ENCODE peak calls at places on chromosomes 12 and 14, in five cellular contexts. Y is stimulated activated CD8-positive, alpha-beta memory T cell treated with anti-CD3 and anti-CD28 coated beads, Interleukin-15, amount 100 ng/mL, for 24 hours; D is cardiac fibroblast; W is endothelial cell; A is MM.1S. S is an unnamed sample.

GRCh38 chr14:105919458-105920150 is 393.2 kb downstream of the TMEM121 start:
- DNase-seq in Y (no peak), D (no peak), W (no peak), A (no peak), S (no peak)

GRCh38 chr14:51996148-51996746 is 6.9 kb downstream of the RTRAF start:
- DNase-seq in Y (no peak), D (peak), W (no peak), A (no peak), S (peak)

GRCh38 chr14:104436047-104436531 is 143.5 kb upstream of the C14orf180 start:
- DNase-seq in Y (no peak), D (peak), W (peak), A (no peak), S (peak)

GRCh38 chr12:49342914-49343731 is 3.6 kb upstream of the DNAJC22 start:
- DNase-seq in Y (no peak), D (no peak), W (no peak), A (no peak), S (no peak)

GRCh38 chr14:55954108-55954507 is 164.1 kb upstream of the PELI2 start:
- DNase-seq in Y (no peak), D (no peak), W (no peak), A (no peak), S (no peak)

GRCh38 chr12:30698346-30698745 is 2.7 kb upstream of the IPO8 start:
- DNase-seq in Y (no peak), D (no peak), W (no peak), A (no peak), S (no peak)

GRCh38 chr12:121794532-121795028 is 1.1 kb upstream of the RHOF start:
- DNase-seq in Y (no peak), D (no peak), W (no peak), A (no peak), S (no peak)

GRCh38 chr12:6038160-6038559 is 86.3 kb downstream of the VWF start:
- DNase-seq in Y (no peak), D (peak), W (peak), A (peak), S (peak)

GRCh38 chr12:96136720-96137378 is 57.3 kb upstream of the ELK3 start:
- DNase-seq in Y (no peak), D (peak), W (no peak), A (no peak), S (no peak)

GRCh38 chr14:33686218-33686617 is 264.7 kb downstream of the EGLN3 start:
- DNase-seq in Y (no peak), D (peak), W (no peak), A (no peak), S (peak)

GRCh38 chr12:14691560-14691959 is 4.8 kb downstream of the GUCY2C start:
- DNase-seq in Y (no peak), D (no peak), W (no peak), A (no peak), S (no peak)

GRCh38 chr12:6336859-6337744 is 4.8 kb downstream of the TNFRSF1A start:
- DNase-seq in Y (no peak), D (peak), W (no peak), A (no peak), S (peak)

GRCh38 chr12:111636209-111636928 is 37.3 kb upstream of the ATXN2 start:
- DNase-seq in Y (no peak), D (peak), W (peak), A (no peak), S (peak)

GRCh38 chr14:61300754-61301153 is 19.6 kb upstream of the TMEM30B start:
- DNase-seq in Y (no peak), D (no peak), W (no peak), A (no peak), S (no peak)

GRCh38 chr12:54521291-54522062 is 23.9 kb downstream of the NCKAP1L start:
- DNase-seq in Y (no peak), D (no peak), W (no peak), A (no peak), S (no peak)

GRCh38 chr14:37318938-37319337 is 121.2 kb downstream of the MIPOL1 start:
- DNase-seq in Y (no peak), D (no peak), W (no peak), A (no peak), S (no peak)

GRCh38 chr12:90953956-90954421 is 987 bp downstream of the CCER1 start:
- DNase-seq in Y (no peak), D (peak), W (no peak), A (peak), S (no peak)

GRCh38 chr14:32004300-32004699 is 72.8 kb upstream of the ARHGAP5 start:
- DNase-seq in Y (no peak), D (peak), W (no peak), A (no peak), S (peak)

GRCh38 chr14:103997391-103997790 is 55.1 kb upstream of the RD3L start:
- DNase-seq in Y (no peak), D (no peak), W (no peak), A (no peak), S (no peak)

GRCh38 chr12:57694459-57695019 is 607 bp downstream of the OS9 start:
- DNase-seq in Y (no peak), D (peak), W (peak), A (no peak), S (no peak)

GRCh38 chr12:117190210-117190781 is at the start of gene FBXO21:
- DNase-seq in Y (peak), D (peak), W (peak), A (peak), S (peak)

GRCh38 chr14:22606380-22606779 is 8.3 kb downstream of the ABHD4 start:
- DNase-seq in Y (no peak), D (peak), W (no peak), A (no peak), S (no peak)

GRCh38 chr12:116495260-116495659 is 63.9 kb upstream of the MAP1LC3B2 start:
- DNase-seq in Y (no peak), D (peak), W (no peak), A (no peak), S (no peak)

GRCh38 chr12:117674313-117674712 is 294.5 kb downstream of the KSR2 start:
- DNase-seq in Y (no peak), D (no peak), W (no peak), A (no peak), S (no peak)

GRCh38 chr12:116443706-116444589 is 115.2 kb upstream of the MAP1LC3B2 start:
- DNase-seq in Y (no peak), D (no peak), W (no peak), A (no peak), S (no peak)

GRCh38 chr12:5305861-5306545 is 125.9 kb upstream of the NTF3 start:
- DNase-seq in Y (no peak), D (no peak), W (no peak), A (no peak), S (no peak)

GRCh38 chr12:96402061-96402460 is 1.8 kb upstream of the CDK17 start:
- DNase-seq in Y (no peak), D (no peak), W (no peak), A (no peak), S (no peak)

GRCh38 chr12:94427520-94428381 is 31.9 kb downstream of the CEP83 start:
- DNase-seq in Y (no peak), D (peak), W (no peak), A (no peak), S (peak)

S was measured in fibroblast of pulmonary artery.